ENCODE peak calls at places on chromosomes 4 and X, in six cellular contexts. V is upper lobe of left lung, R is prostate gland, P is lower leg skin, W is thyroid gland, U is esophagus squamous epithelium. B is an unnamed sample.

GRCh38 chrX:10972731-10973130 is 138.4 kb upstream of the HCCS start:
- DNase-seq in U (no peak), V (no peak), R (no peak), W (no peak), P (no peak), B (no peak)

GRCh38 chr4:83013420-83013867 is 2.8 kb upstream of the LIN54 start:
- DNase-seq in U (no peak), R (no peak), W (no peak), V (no peak), P (no peak), B (no peak)

GRCh38 chrX:38999099-38999498 is 197.8 kb downstream of the MID1IP1 start:
- DNase-seq in U (no peak), R (no peak), V (no peak), W (no peak), P (no peak), B (no peak)

GRCh38 chr4:62898115-62898514 is 1511.1 kb downstream of the TECRL start:
- DNase-seq in P (no peak), V (no peak), W (no peak), U (no peak), R (no peak), B (no peak)

GRCh38 chr4:121462660-121463261 is 81.9 kb upstream of the QRFPR start:
- DNase-seq in P (peak; percentile 31), R (peak; percentile 46), W (peak; percentile 49), V (peak; percentile 37), U (no peak), B (peak; percentile 73)

GRCh38 chr4:87322754-87323153 is at the start of gene HSD17B13:
- DNase-seq in R (no peak), U (no peak), P (no peak), V (no peak), W (no peak), B (no peak)

GRCh38 chr4:13642576-13642975 is 15.1 kb upstream of the BOD1L1 start:
- DNase-seq in P (no peak), R (no peak), U (no peak), W (no peak), V (no peak), B (peak; percentile 76)

GRCh38 chrX:14073561-14073960 is 43.9 kb upstream of the GEMIN8 start:
- DNase-seq in R (peak; percentile 4), P (no peak), U (no peak), V (no peak), W (no peak), B (no peak)

GRCh38 chr4:8439914-8440490 is 521 bp downstream of the ACOX3 start:
- DNase-seq in W (no peak), V (peak; percentile 48), U (no peak), P (no peak), R (no peak), B (no peak)

GRCh38 chrX:110242371-110242770 is 75.5 kb downstream of the AMMECR1 start:
- DNase-seq in V (no peak), U (no peak), R (no peak), P (no peak), W (no peak), B (no peak)

GRCh38 chr4:183960021-183960420 is 54.9 kb downstream of the STOX2 start:
- DNase-seq in V (peak; percentile 30), R (peak; percentile 5), P (peak; percentile 39), W (peak; percentile 63), U (no peak), B (peak; percentile 91)

GRCh38 chrX:136423724-136424123 is 64.0 kb upstream of the BRS3 start:
- DNase-seq in R (no peak), V (no peak), W (no peak), U (no peak), P (no peak), B (no peak)

GRCh38 chr4:79597266-79597665 is 189.2 kb upstream of the GK2 start:
- DNase-seq in P (no peak), U (no peak), V (no peak), R (no peak), W (no peak), B (no peak)

GRCh38 chr4:3880595-3881120 is 114.5 kb downstream of the ADRA2C start:
- DNase-seq in V (peak; percentile 58), P (peak; percentile 21), R (peak; percentile 65), W (peak; percentile 70), U (no peak), B (peak; percentile 80)

GRCh38 chr4:156971623-156972369 is at the start of gene PDGFC:
- DNase-seq in U (no peak), W (peak; percentile 84), R (peak; percentile 62), V (peak; percentile 84), P (peak; percentile 58), B (peak; percentile 79)

GRCh38 chrX:42948723-42949122 is 170.8 kb upstream of the PPP1R2C start:
- DNase-seq in U (no peak), R (no peak), V (no peak), W (no peak), P (no peak), B (no peak)

GRCh38 chr4:18754180-18754579 is 732.6 kb upstream of the LCORL start:
- DNase-seq in U (no peak), W (no peak), R (no peak), V (no peak), P (no peak), B (no peak)

GRCh38 chrX:39866229-39866628 is 231.5 kb downstream of the BCOR start:
- DNase-seq in W (no peak), U (no peak), P (no peak), R (no peak), V (no peak), B (no peak)

GRCh38 chr4:40525811-40526598 is 103.7 kb downstream of the RBM47 start:
- DNase-seq in U (no peak), W (peak; percentile 81), V (peak; percentile 59), P (peak; percentile 43), R (peak; percentile 54), B (peak; percentile 64)

GRCh38 chr4:147015531-147015930 is 69.9 kb upstream of the TTC29 start:
- DNase-seq in P (no peak), V (no peak), R (no peak), U (no peak), W (no peak), B (no peak)

GRCh38 chr4:118113220-118113619 is 78.9 kb downstream of the NDST3 start:
- DNase-seq in W (no peak), P (no peak), V (no peak), U (no peak), R (no peak), B (no peak)

GRCh38 chrX:103256651-103257050 is 1.7 kb upstream of the TCEAL8 start:
- DNase-seq in V (no peak), P (no peak), U (no peak), R (no peak), W (no peak), B (no peak)

GRCh38 chrX:103254171-103254824 is 657 bp downstream of the TCEAL8 start:
- DNase-seq in W (peak; percentile 74), U (no peak), V (peak; percentile 66), P (peak; percentile 19), R (peak; percentile 45), B (peak; percentile 69)

GRCh38 chrX:103258275-103258674 is 3.3 kb upstream of the TCEAL8 start:
- DNase-seq in U (no peak), R (no peak), W (no peak), V (no peak), P (no peak), B (no peak)

GRCh38 chrX:103253608-103254007 is 1.3 kb downstream of the TCEAL8 start:
- DNase-seq in R (no peak), U (no peak), P (no peak), V (no peak), W (no peak), B (no peak)

GRCh38 chrX:103254921-103255455 is at the start of gene TCEAL8:
- DNase-seq in P (peak; percentile 73), R (peak; percentile 81), U (peak; percentile 11), V (peak; percentile 89), W (peak; percentile 84), B (peak; percentile 93)
- TF ChIP-seq POLR2A in P (no peak), R (peak; percentile 62), U (no peak), V (peak; percentile 33), W (no peak), B (no peak)

GRCh38 chr4:10101559-10102192 is 14.9 kb downstream of the WDR1 start:
- DNase-seq in U (no peak), V (no peak), P (no peak), R (peak; percentile 89), W (peak; percentile 76), B (no peak)

GRCh38 chr4:10104991-10105276 is 11.7 kb downstream of the WDR1 start:
- DNase-seq in V (no peak), R (no peak), P (no peak), W (no peak), U (no peak), B (no peak)

GRCh38 chr4:10102193-10102980 is 14.2 kb downstream of the WDR1 start:
- DNase-seq in V (no peak), U (no peak), R (no peak), W (no peak), P (no peak), B (no peak)

GRCh38 chr4:10104211-10104990 is 12.2 kb downstream of the WDR1 start:
- DNase-seq in V (no peak), R (no peak), W (no peak), P (no peak), U (no peak), B (no peak)

DNA sequence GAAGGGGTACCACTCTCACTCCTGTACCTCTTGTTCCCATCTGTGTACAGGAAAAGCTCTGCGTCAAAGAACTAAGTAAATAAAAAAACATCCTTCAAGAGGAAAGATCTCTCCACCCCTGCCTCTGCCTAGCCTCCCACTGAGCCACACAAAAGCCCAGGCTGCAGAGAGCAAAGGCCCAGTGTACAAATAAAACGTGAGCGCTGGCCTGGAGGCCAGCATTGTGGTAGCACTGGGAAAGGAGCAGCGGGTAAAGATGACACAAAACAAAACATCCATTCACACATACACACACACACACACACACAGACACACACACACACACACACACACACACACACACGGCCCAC is 13.6 kb downstream of the WDR1 start:
- DNase-seq in P (no peak), V (no peak), U (no peak), W (no peak), R (no peak), B (no peak)
- TF ChIP-seq POLR2A in P (no peak), V (no peak), U (no peak), W (no peak), R (no peak), B (no peak)

GRCh38 chr4:102826890-102827673 is at the start of gene UBE2D3:
- DNase-seq in V (peak; percentile 93), R (peak; percentile 87), U (peak; percentile 86), W (peak; percentile 93), P (peak; percentile 93), B (peak; percentile 93)
- TF ChIP-seq POLR2A in V (peak; percentile 68), R (peak; percentile 46), U (no peak), W (peak; percentile 92), P (no peak), B (peak; percentile 55)

GRCh38 chrX:154478728-154479622 is at the start of gene LAGE3:
- DNase-seq in V (peak; percentile 94), U (peak; percentile 42), W (peak; percentile 88), P (peak; percentile 88), R (peak; percentile 87), B (peak; percentile 92)
- TF ChIP-seq POLR2A in V (no peak), U (no peak), W (no peak), P (no peak), R (peak; percentile 82), B (no peak)